ENCODE peak calls at places on chromosome 5, in nine cellular contexts. One of them, this sample, is unnamed.

GRCh38 chr5:88689662-88690351 is 193.2 kb downstream of the MEF2C start:
- DNase-seq in body of pancreas: no peak
- DNase-seq in DND-41: no peak
- DNase-seq in lower lobe of right lung: no peak
- DNase-seq in cardiac muscle cell: no peak
- DNase-seq in endodermal cell: peak; percentile 61
- DNase-seq in IMR-90: no peak
- DNase-seq in transverse colon: no peak
- DNase-seq in CD8-positive, alpha-beta T cell: no peak
- DNase-seq in this sample: no peak

GRCh38 chr5:10660720-10661387 is 97.0 kb downstream of the ANKRD33B start:
- DNase-seq in endodermal cell: no peak
- DNase-seq in CD8-positive, alpha-beta T cell: no peak
- DNase-seq in lower lobe of right lung: no peak
- DNase-seq in DND-41: no peak
- DNase-seq in transverse colon: no peak
- DNase-seq in body of pancreas: no peak
- DNase-seq in cardiac muscle cell: no peak
- DNase-seq in IMR-90: no peak
- DNase-seq in this sample: no peak

GRCh38 chr5:169795311-169795710 is 158.2 kb downstream of the DOCK2 start:
- DNase-seq in endodermal cell: no peak
- DNase-seq in IMR-90: no peak
- DNase-seq in cardiac muscle cell: no peak
- DNase-seq in body of pancreas: no peak
- DNase-seq in lower lobe of right lung: no peak
- DNase-seq in DND-41: no peak
- DNase-seq in transverse colon: no peak
- DNase-seq in CD8-positive, alpha-beta T cell: no peak
- DNase-seq in this sample: no peak

GRCh38 chr5:25362799-25363198 is 718.0 kb upstream of the CDH10 start:
- DNase-seq in body of pancreas: no peak
- DNase-seq in IMR-90: no peak
- DNase-seq in cardiac muscle cell: no peak
- DNase-seq in lower lobe of right lung: no peak
- DNase-seq in transverse colon: no peak
- DNase-seq in DND-41: no peak
- DNase-seq in endodermal cell: no peak
- DNase-seq in CD8-positive, alpha-beta T cell: no peak
- DNase-seq in this sample: no peak

GRCh38 chr5:1410156-1411014 is 34.9 kb downstream of the SLC6A3 start:
- DNase-seq in transverse colon: no peak
- DNase-seq in CD8-positive, alpha-beta T cell: no peak
- DNase-seq in lower lobe of right lung: peak; percentile 28
- DNase-seq in DND-41: no peak
- DNase-seq in cardiac muscle cell: no peak
- DNase-seq in IMR-90: no peak
- DNase-seq in body of pancreas: peak; percentile 4
- DNase-seq in endodermal cell: no peak
- DNase-seq in this sample: no peak

GRCh38 chr5:168332042-168332441 is 40.6 kb downstream of the WWC1 start:
- DNase-seq in DND-41: no peak
- DNase-seq in CD8-positive, alpha-beta T cell: no peak
- DNase-seq in cardiac muscle cell: no peak
- DNase-seq in transverse colon: no peak
- DNase-seq in IMR-90: no peak
- DNase-seq in body of pancreas: no peak
- DNase-seq in lower lobe of right lung: no peak
- DNase-seq in endodermal cell: no peak
- DNase-seq in this sample: no peak

GRCh38 chr5:112390327-112390726 is 28.8 kb downstream of the EPB41L4A start:
- DNase-seq in body of pancreas: peak; percentile 16
- DNase-seq in cardiac muscle cell: no peak
- DNase-seq in IMR-90: no peak
- DNase-seq in transverse colon: peak; percentile 22
- DNase-seq in endodermal cell: peak; percentile 74
- DNase-seq in CD8-positive, alpha-beta T cell: no peak
- DNase-seq in DND-41: no peak
- DNase-seq in lower lobe of right lung: peak; percentile 56
- DNase-seq in this sample: no peak

GRCh38 chr5:34749431-34749872 is 89.5 kb upstream of the TTC23L start:
- DNase-seq in transverse colon: no peak
- DNase-seq in DND-41: no peak
- DNase-seq in body of pancreas: no peak
- DNase-seq in endodermal cell: no peak
- DNase-seq in lower lobe of right lung: no peak
- DNase-seq in CD8-positive, alpha-beta T cell: no peak
- DNase-seq in IMR-90: peak; percentile 89
- DNase-seq in cardiac muscle cell: peak; percentile 66
- DNase-seq in this sample: no peak

GRCh38 chr5:145350501-145350900 is 484.6 kb downstream of the PRELID2 start:
- DNase-seq in CD8-positive, alpha-beta T cell: no peak
- DNase-seq in transverse colon: no peak
- DNase-seq in DND-41: no peak
- DNase-seq in lower lobe of right lung: no peak
- DNase-seq in cardiac muscle cell: peak; percentile 11
- DNase-seq in body of pancreas: no peak
- DNase-seq in IMR-90: peak; percentile 85
- DNase-seq in endodermal cell: no peak
- DNase-seq in this sample: no peak

GRCh38 chr5:154648229-154648628 is 106.9 kb upstream of the LARP1 start:
- DNase-seq in body of pancreas: no peak
- DNase-seq in lower lobe of right lung: no peak
- DNase-seq in CD8-positive, alpha-beta T cell: no peak
- DNase-seq in IMR-90: no peak
- DNase-seq in transverse colon: no peak
- DNase-seq in cardiac muscle cell: no peak
- DNase-seq in endodermal cell: no peak
- DNase-seq in DND-41: no peak
- DNase-seq in this sample: no peak

GRCh38 chr5:120901199-120901598 is 437.1 kb downstream of the PRR16 start:
- DNase-seq in cardiac muscle cell: no peak
- DNase-seq in body of pancreas: no peak
- DNase-seq in IMR-90: no peak
- DNase-seq in lower lobe of right lung: no peak
- DNase-seq in DND-41: peak; percentile 46
- DNase-seq in transverse colon: no peak
- DNase-seq in endodermal cell: no peak
- DNase-seq in CD8-positive, alpha-beta T cell: no peak
- DNase-seq in this sample: no peak

GRCh38 chr5:163347671-163348070 is 89.7 kb upstream of the CCNG1 start:
- DNase-seq in body of pancreas: peak; percentile 45
- DNase-seq in transverse colon: peak; percentile 50
- DNase-seq in cardiac muscle cell: peak; percentile 85
- DNase-seq in lower lobe of right lung: no peak
- DNase-seq in DND-41: peak; percentile 73
- DNase-seq in endodermal cell: peak; percentile 80
- DNase-seq in CD8-positive, alpha-beta T cell: peak; percentile 36
- DNase-seq in IMR-90: peak; percentile 55
- DNase-seq in this sample: no peak

GRCh38 chr5:24232929-24233328 is 411.8 kb downstream of the CDH10 start:
- DNase-seq in IMR-90: no peak
- DNase-seq in cardiac muscle cell: no peak
- DNase-seq in lower lobe of right lung: no peak
- DNase-seq in CD8-positive, alpha-beta T cell: no peak
- DNase-seq in transverse colon: no peak
- DNase-seq in endodermal cell: no peak
- DNase-seq in DND-41: no peak
- DNase-seq in body of pancreas: no peak
- DNase-seq in this sample: no peak
- TF ChIP-seq CTCF in IMR-90: no peak
- TF ChIP-seq CTCF in cardiac muscle cell: no peak
- TF ChIP-seq CTCF in lower lobe of right lung: no peak
- TF ChIP-seq CTCF in CD8-positive, alpha-beta T cell: no peak
- TF ChIP-seq CTCF in transverse colon: no peak
- TF ChIP-seq CTCF in endodermal cell: no peak
- TF ChIP-seq CTCF in DND-41: no peak
- TF ChIP-seq CTCF in body of pancreas: no peak
- TF ChIP-seq CTCF in this sample: no peak

GRCh38 chr5:177361418-177362101 is 3.8 kb downstream of the RGS14 start:
- DNase-seq in cardiac muscle cell: no peak
- DNase-seq in DND-41: no peak
- DNase-seq in endodermal cell: peak; percentile 46
- DNase-seq in lower lobe of right lung: peak; percentile 67
- DNase-seq in IMR-90: no peak
- DNase-seq in transverse colon: no peak
- DNase-seq in body of pancreas: no peak
- DNase-seq in CD8-positive, alpha-beta T cell: no peak
- DNase-seq in this sample: no peak

GRCh38 chr5:177362871-177363507 is 5.3 kb downstream of the RGS14 start:
- DNase-seq in IMR-90: no peak
- DNase-seq in DND-41: peak; percentile 28
- DNase-seq in body of pancreas: peak; percentile 79
- DNase-seq in lower lobe of right lung: peak; percentile 79
- DNase-seq in cardiac muscle cell: peak; percentile 54
- DNase-seq in endodermal cell: peak; percentile 90
- DNase-seq in transverse colon: peak; percentile 81
- DNase-seq in CD8-positive, alpha-beta T cell: peak; percentile 65
- DNase-seq in this sample: peak; percentile 82

GRCh38 chr5:177362102-177362868 is 4.6 kb downstream of the RGS14 start:
- DNase-seq in body of pancreas: no peak
- DNase-seq in DND-41: no peak
- DNase-seq in cardiac muscle cell: no peak
- DNase-seq in transverse colon: no peak
- DNase-seq in lower lobe of right lung: peak; percentile 58
- DNase-seq in CD8-positive, alpha-beta T cell: peak; percentile 60
- DNase-seq in IMR-90: no peak
- DNase-seq in endodermal cell: peak; percentile 46
- DNase-seq in this sample: no peak

GRCh38 chr5:177364159-177364962 is 6.6 kb downstream of the RGS14 start:
- DNase-seq in cardiac muscle cell: peak; percentile 40
- DNase-seq in body of pancreas: no peak
- DNase-seq in CD8-positive, alpha-beta T cell: no peak
- DNase-seq in IMR-90: no peak
- DNase-seq in lower lobe of right lung: peak; percentile 36
- DNase-seq in endodermal cell: peak; percentile 45
- DNase-seq in DND-41: no peak
- DNase-seq in transverse colon: no peak
- DNase-seq in this sample: peak; percentile 71

DNA sequence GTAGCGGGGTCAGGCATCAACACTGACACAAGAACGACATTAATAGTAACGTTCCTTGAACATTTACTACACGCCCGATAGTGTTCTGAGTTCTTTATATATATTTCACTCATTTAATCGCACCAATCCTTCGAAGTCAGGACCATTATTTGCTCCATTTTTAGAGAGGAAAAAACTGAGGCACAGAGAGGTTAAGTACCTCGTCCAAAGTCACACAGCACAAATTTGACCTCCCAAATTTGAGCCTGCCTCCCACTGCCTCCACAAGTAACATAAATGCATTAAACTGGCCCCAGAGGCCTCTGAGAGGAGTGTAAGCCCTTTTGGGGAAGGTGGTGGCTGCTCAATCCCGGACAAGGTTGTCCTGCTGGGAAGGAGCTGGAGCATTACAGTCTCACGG is 5.8 kb downstream of the RGS14 start:
- DNase-seq in transverse colon: no peak
- DNase-seq in lower lobe of right lung: peak; percentile 8
- DNase-seq in IMR-90: no peak
- DNase-seq in body of pancreas: no peak
- DNase-seq in CD8-positive, alpha-beta T cell: no peak
- DNase-seq in cardiac muscle cell: no peak
- DNase-seq in endodermal cell: no peak
- DNase-seq in DND-41: no peak
- DNase-seq in this sample: no peak
- H3K4me3 ChIP-seq in transverse colon: peak overlapping the region; percentile 46
- H3K4me3 ChIP-seq in lower lobe of right lung: peak overlapping the region; percentile 59
- H3K4me3 ChIP-seq in IMR-90: no peak overlapping the region
- H3K4me3 ChIP-seq in body of pancreas: no peak overlapping the region
- H3K4me3 ChIP-seq in CD8-positive, alpha-beta T cell: peak overlapping the region; percentile 47
- H3K4me3 ChIP-seq in cardiac muscle cell: peak overlapping the region; percentile 20
- H3K4me3 ChIP-seq in endodermal cell: peak overlapping the region; percentile 75
- H3K4me3 ChIP-seq in DND-41: no peak overlapping the region
- H3K4me3 ChIP-seq in this sample: peak overlapping the region; percentile 53

GRCh38 chr5:3114467-3114866 is 363.0 kb upstream of the IRX2 start:
- DNase-seq in transverse colon: no peak
- DNase-seq in DND-41: no peak
- DNase-seq in endodermal cell: no peak
- DNase-seq in CD8-positive, alpha-beta T cell: no peak
- DNase-seq in body of pancreas: no peak
- DNase-seq in lower lobe of right lung: no peak
- DNase-seq in IMR-90: no peak
- DNase-seq in cardiac muscle cell: no peak
- DNase-seq in this sample: no peak

GRCh38 chr5:3120013-3120412 is 368.5 kb upstream of the IRX2 start:
- DNase-seq in cardiac muscle cell: no peak
- DNase-seq in lower lobe of right lung: no peak
- DNase-seq in CD8-positive, alpha-beta T cell: no peak
- DNase-seq in IMR-90: no peak
- DNase-seq in transverse colon: no peak
- DNase-seq in DND-41: no peak
- DNase-seq in endodermal cell: no peak
- DNase-seq in body of pancreas: no peak
- DNase-seq in this sample: no peak

GRCh38 chr5:3118321-3118720 is 366.8 kb upstream of the IRX2 start:
- DNase-seq in cardiac muscle cell: no peak
- DNase-seq in transverse colon: no peak
- DNase-seq in IMR-90: no peak
- DNase-seq in CD8-positive, alpha-beta T cell: no peak
- DNase-seq in endodermal cell: peak; percentile 66
- DNase-seq in body of pancreas: no peak
- DNase-seq in lower lobe of right lung: no peak
- DNase-seq in DND-41: no peak
- DNase-seq in this sample: no peak

GRCh38 chr5:3119435-3119834 is 368.0 kb upstream of the IRX2 start:
- DNase-seq in lower lobe of right lung: no peak
- DNase-seq in transverse colon: no peak
- DNase-seq in CD8-positive, alpha-beta T cell: no peak
- DNase-seq in body of pancreas: no peak
- DNase-seq in DND-41: no peak
- DNase-seq in cardiac muscle cell: no peak
- DNase-seq in endodermal cell: peak; percentile 57
- DNase-seq in IMR-90: no peak
- DNase-seq in this sample: no peak

DNA sequence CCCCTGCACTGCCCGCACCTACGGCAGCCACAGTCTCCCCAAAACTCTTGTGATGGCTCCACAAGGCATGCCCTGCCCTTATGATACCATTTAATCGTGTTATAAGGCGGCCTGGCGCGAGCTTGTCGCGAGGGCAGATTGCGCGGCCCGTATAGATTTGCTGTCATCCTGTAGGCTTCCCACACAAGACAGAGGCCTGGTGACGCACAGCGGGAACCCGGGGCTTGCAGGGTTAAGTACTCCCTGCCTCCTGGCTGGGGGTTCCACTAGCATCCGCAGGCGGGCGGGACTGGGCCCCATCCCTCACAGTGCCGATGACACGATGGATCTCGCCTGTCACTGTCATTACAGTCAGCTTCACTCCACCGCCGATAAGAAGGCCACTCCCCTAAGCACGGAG is 364.9 kb upstream of the IRX2 start:
- DNase-seq in endodermal cell: peak; percentile 66
- DNase-seq in lower lobe of right lung: no peak
- DNase-seq in IMR-90: no peak
- DNase-seq in body of pancreas: no peak
- DNase-seq in transverse colon: no peak
- DNase-seq in cardiac muscle cell: no peak
- DNase-seq in CD8-positive, alpha-beta T cell: no peak
- DNase-seq in DND-41: no peak
- DNase-seq in this sample: no peak
- H3K27me3 ChIP-seq in endodermal cell: peaks cover 15% of the 10 kb centered on the region
- H3K27me3 ChIP-seq in lower lobe of right lung: peaks cover 8% of the 10 kb centered on the region
- H3K27me3 ChIP-seq in IMR-90: no peaks in the 10 kb centered on the region
- H3K27me3 ChIP-seq in body of pancreas: no peaks in the 10 kb centered on the region
- H3K27me3 ChIP-seq in transverse colon: peaks cover 37% of the 10 kb centered on the region
- H3K27me3 ChIP-seq in cardiac muscle cell: no peaks in the 10 kb centered on the region
- H3K27me3 ChIP-seq in CD8-positive, alpha-beta T cell: no peaks in the 10 kb centered on the region
- H3K27me3 ChIP-seq in DND-41: no peaks in the 10 kb centered on the region
- H3K27me3 ChIP-seq in this sample: no peaks in the 10 kb centered on the region

GRCh38 chr5:156486394-156487238 is 159.7 kb downstream of the SGCD start:
- DNase-seq in cardiac muscle cell: no peak
- DNase-seq in IMR-90: no peak
- DNase-seq in CD8-positive, alpha-beta T cell: no peak
- DNase-seq in body of pancreas: no peak
- DNase-seq in lower lobe of right lung: no peak
- DNase-seq in endodermal cell: peak; percentile 47
- DNase-seq in transverse colon: no peak
- DNase-seq in DND-41: no peak
- DNase-seq in this sample: no peak
- TF ChIP-seq CTCF in cardiac muscle cell: no peak
- TF ChIP-seq CTCF in IMR-90: no peak
- TF ChIP-seq CTCF in CD8-positive, alpha-beta T cell: no peak
- TF ChIP-seq CTCF in body of pancreas: no peak
- TF ChIP-seq CTCF in lower lobe of right lung: no peak
- TF ChIP-seq CTCF in endodermal cell: peak; percentile 71
- TF ChIP-seq CTCF in transverse colon: no peak
- TF ChIP-seq CTCF in DND-41: no peak
- TF ChIP-seq CTCF in this sample: no peak